ENCODE peak calls at places on chromosomes 16 and 17, in eight cellular contexts. F is GM12891, A is transverse colon, P is A549, D is K562, G is endothelial cell of umbilical vein, E is Peyer's patch, X is stomach. H is an unnamed sample.

GRCh38 chr17:603405-604193 is 111.0 kb downstream of the VPS53 start:
- DNase-seq in F (no peak), A (no peak), P (no peak), D (peak; percentile 27), G (no peak), E (no peak), X (no peak), H (no peak)

GRCh38 chr16:82092711-82093110 is 57.7 kb downstream of the HSD17B2 start:
- DNase-seq in F (no peak), A (no peak), P (no peak), D (no peak), G (no peak), E (no peak), X (no peak), H (no peak)

GRCh38 chr16:15509051-15509592 is 74.7 kb downstream of the BMERB1 start:
- DNase-seq in F (no peak), A (no peak), P (no peak), D (peak; percentile 61), G (no peak), E (no peak), X (no peak), H (no peak)

GRCh38 chr17:50109785-50110184 is 14.6 kb downstream of the PDK2 start:
- DNase-seq in F (no peak), A (no peak), P (no peak), D (no peak), G (no peak), E (peak; percentile 49), X (no peak), H (no peak)

GRCh38 chr17:46158323-46159296 is 34.6 kb downstream of the KANSL1 start:
- DNase-seq in F (no peak), A (no peak), P (no peak), D (no peak), G (no peak), E (no peak), X (no peak), H (peak; percentile 60)

GRCh38 chr16:12754824-12755543 is 48.7 kb downstream of the CPPED1 start:
- DNase-seq in F (no peak), A (no peak), P (no peak), D (no peak), G (no peak), E (no peak), X (no peak), H (no peak)

GRCh38 chr17:5758651-5759050 is 174.3 kb upstream of the NLRP1 start:
- DNase-seq in F (no peak), A (no peak), P (peak; percentile 78), D (peak; percentile 15), G (peak; percentile 82), E (no peak), X (no peak), H (no peak)

GRCh38 chr16:30018731-30019158 is 4.3 kb upstream of the C16orf92 start:
- DNase-seq in F (no peak), A (no peak), P (no peak), D (no peak), G (no peak), E (no peak), X (no peak), H (no peak)

GRCh38 chr17:57436565-57436964 is 180.2 kb downstream of the MSI2 start:
- DNase-seq in F (no peak), A (no peak), P (no peak), D (no peak), G (no peak), E (no peak), X (no peak), H (no peak)

GRCh38 chr17:39077874-39078273 is 73.6 kb downstream of the PLXDC1 start:
- DNase-seq in F (no peak), A (no peak), P (no peak), D (no peak), G (no peak), E (no peak), X (no peak), H (no peak)

GRCh38 chr17:48597775-48598631 is 4.4 kb upstream of the HOXB5 start:
- DNase-seq in F (peak; percentile 58), A (peak; percentile 87), P (no peak), D (no peak), G (peak; percentile 65), E (peak; percentile 90), X (peak; percentile 47), H (peak; percentile 23)

GRCh38 chr17:62581769-62582168 is 45.7 kb upstream of the MRC2 start:
- DNase-seq in F (no peak), A (no peak), P (no peak), D (no peak), G (no peak), E (no peak), X (no peak), H (no peak)

GRCh38 chr17:78019367-78019975 is 61.0 kb downstream of the TNRC6C start:
- DNase-seq in F (no peak), A (no peak), P (peak; percentile 53), D (no peak), G (peak; percentile 56), E (no peak), X (no peak), H (no peak)

GRCh38 chr17:20784100-20784665 is 204.7 kb downstream of the CDRT15L2 start:
- DNase-seq in F (no peak), A (no peak), P (no peak), D (no peak), G (no peak), E (no peak), X (no peak), H (no peak)

GRCh38 chr16:66116163-66116792 is 250.2 kb upstream of the CDH5 start:
- DNase-seq in F (no peak), A (no peak), P (no peak), D (no peak), G (no peak), E (no peak), X (no peak), H (no peak)

DNA sequence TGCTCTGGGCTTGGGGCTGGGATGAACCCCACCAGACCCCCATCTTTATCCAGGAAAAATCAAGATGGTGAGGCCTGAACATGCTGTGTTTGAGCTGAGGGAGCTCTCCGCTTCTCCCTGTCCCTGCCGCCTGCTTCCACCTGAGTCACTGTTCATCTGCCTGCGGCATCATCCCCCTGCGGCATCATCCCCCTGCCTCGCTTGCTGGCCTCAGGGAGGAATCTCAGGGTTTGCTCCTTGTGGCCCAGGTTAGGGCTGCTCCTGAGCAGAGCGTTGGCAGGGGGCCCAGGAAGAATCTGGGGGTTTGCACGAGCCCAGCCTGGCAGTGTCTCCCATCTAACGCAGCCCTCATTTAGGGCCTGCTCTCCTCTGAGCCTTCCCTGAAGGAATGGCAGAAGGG is 11.4 kb upstream of the RAP1GAP2 start:
- DNase-seq in F (no peak), A (no peak), P (no peak), D (no peak), G (no peak), E (no peak), X (no peak), H (no peak)
- TF ChIP-seq POLR2A in F (no peak), A (no peak), P (no peak), D (no peak), G (no peak), E (no peak), X (no peak), H (no peak)

DNA sequence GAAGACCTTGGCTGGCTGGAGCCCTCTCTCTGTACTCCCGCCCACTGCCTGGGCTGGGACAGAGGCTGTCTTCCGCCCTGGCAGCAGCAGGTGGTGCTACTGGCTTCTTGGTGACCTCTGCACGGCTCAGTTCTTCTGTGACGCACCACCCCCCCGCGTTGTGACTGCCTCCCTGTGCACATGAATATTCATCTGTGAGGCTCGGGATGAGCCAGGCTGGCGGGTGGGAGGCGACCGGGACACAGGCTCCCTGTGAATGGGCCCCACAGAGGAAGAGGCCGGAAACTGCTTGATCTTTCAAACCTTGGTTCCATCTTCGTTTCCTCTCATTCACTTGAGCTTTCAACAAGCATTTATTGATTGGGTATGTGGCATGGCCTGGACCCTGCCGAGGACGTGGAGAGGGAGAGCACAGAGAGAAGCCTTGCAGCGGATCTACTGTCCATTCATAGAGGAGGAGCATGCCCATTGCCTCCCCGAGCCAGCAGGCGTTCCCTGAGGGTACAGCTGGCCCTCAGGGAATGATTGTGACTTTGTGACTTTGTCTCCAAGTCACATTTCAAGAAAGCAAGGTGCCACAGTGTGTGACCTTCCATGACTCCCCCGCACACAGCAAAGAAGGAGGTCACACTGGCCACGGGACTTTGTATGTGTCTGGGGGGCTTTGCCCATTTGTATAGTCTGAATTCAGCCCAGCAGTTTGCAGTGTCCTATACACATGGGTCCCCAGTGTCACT is 45.0 kb downstream of the B9D1 start:
- DNase-seq in F (peak; percentile 59), A (peak; percentile 86), P (peak; percentile 60), D (peak; percentile 73), G (peak; percentile 91), E (peak; percentile 83), X (peak; percentile 36), H (peak; percentile 97)
- TF ChIP-seq POLR2A in F (no peak), A (no peak), P (no peak), D (no peak), G (no peak), E (no peak), X (no peak), H (no peak)

GRCh38 chr17:3558603-3559269 is 1.1 kb upstream of the TRPV3 start:
- DNase-seq in F (peak; percentile 83), A (peak; percentile 85), P (no peak), D (no peak), G (no peak), E (peak; percentile 81), X (peak; percentile 48), H (no peak)
- TF ChIP-seq POLR2A in F (peak; percentile 77), A (peak; percentile 20), P (no peak), D (no peak), G (no peak), E (peak; percentile 19), X (no peak), H (no peak)

GRCh38 chr16:588889-589657 is 793 bp upstream of the RAB40C start:
- DNase-seq in F (peak; percentile 90), A (peak; percentile 98), P (peak; percentile 97), D (peak; percentile 95), G (peak; percentile 98), E (peak; percentile 99), X (peak; percentile 98), H (peak; percentile 98)
- TF ChIP-seq POLR2A in F (peak; percentile 60), A (peak; percentile 90), P (peak; percentile 86), D (peak; percentile 82), G (peak; percentile 74), E (peak; percentile 97), X (no peak), H (no peak)

GRCh38 chr16:4693296-4693955 is at the start of gene NUDT16L1:
- DNase-seq in F (peak; percentile 100), A (peak; percentile 97), P (peak; percentile 92), D (peak; percentile 99), G (peak; percentile 98), E (peak; percentile 98), X (peak; percentile 98), H (peak; percentile 97)
- TF ChIP-seq POLR2A in F (peak; percentile 85), A (peak; percentile 85), P (peak; percentile 91), D (peak; percentile 75), G (peak; percentile 78), E (peak; percentile 85), X (no peak), H (no peak)

H was measured in thyroid gland.